ENCODE peak calls at places on chromosome 7, in six cellular contexts. One of them, this sample, is unnamed.

GRCh38 chr7:87435546-87435945 is 39.9 kb downstream of the ABCB4 start:
- DNase-seq in H1: no peak
- DNase-seq in HepG2: no peak
- DNase-seq in HCT116: no peak
- DNase-seq in NT2/D1: no peak
- DNase-seq in GM12878: no peak
- DNase-seq in this sample: no peak

GRCh38 chr7:5229451-5230271 is 39.6 kb downstream of the WIPI2 start:
- DNase-seq in H1: no peak
- DNase-seq in HepG2: no peak
- DNase-seq in HCT116: no peak
- DNase-seq in NT2/D1: no peak
- DNase-seq in GM12878: no peak
- DNase-seq in this sample: no peak

GRCh38 chr7:55484241-55484640 is 88.1 kb downstream of the VOPP1 start:
- DNase-seq in H1: no peak
- DNase-seq in HepG2: no peak
- DNase-seq in HCT116: no peak
- DNase-seq in NT2/D1: no peak
- DNase-seq in GM12878: no peak
- DNase-seq in this sample: no peak

GRCh38 chr7:48299580-48300169 is 128.4 kb downstream of the ABCA13 start:
- DNase-seq in H1: peak
- DNase-seq in HepG2: peak
- DNase-seq in HCT116: peak
- DNase-seq in NT2/D1: peak
- DNase-seq in GM12878: peak
- DNase-seq in this sample: peak

GRCh38 chr7:47383064-47383463 is 198.8 kb downstream of the TNS3 start:
- DNase-seq in H1: no peak
- DNase-seq in HepG2: no peak
- DNase-seq in HCT116: no peak
- DNase-seq in NT2/D1: no peak
- DNase-seq in GM12878: no peak
- DNase-seq in this sample: no peak

GRCh38 chr7:90188281-90188680 is 23.3 kb upstream of the STEAP2 start:
- DNase-seq in H1: no peak
- DNase-seq in HepG2: no peak
- DNase-seq in HCT116: no peak
- DNase-seq in NT2/D1: no peak
- DNase-seq in GM12878: no peak
- DNase-seq in this sample: no peak

GRCh38 chr7:148584154-148584827 is 6.3 kb upstream of the C7orf33 start:
- DNase-seq in H1: no peak
- DNase-seq in HepG2: no peak
- DNase-seq in HCT116: no peak
- DNase-seq in NT2/D1: no peak
- DNase-seq in GM12878: no peak
- DNase-seq in this sample: no peak

GRCh38 chr7:9796241-9796640 is 1177.4 kb upstream of the PHF14 start:
- DNase-seq in H1: no peak
- DNase-seq in HepG2: no peak
- DNase-seq in HCT116: no peak
- DNase-seq in NT2/D1: no peak
- DNase-seq in GM12878: no peak
- DNase-seq in this sample: no peak

GRCh38 chr7:47587976-47588375 is 6.1 kb upstream of the TNS3 start:
- DNase-seq in H1: no peak
- DNase-seq in HepG2: no peak
- DNase-seq in HCT116: no peak
- DNase-seq in NT2/D1: no peak
- DNase-seq in GM12878: no peak
- DNase-seq in this sample: no peak

GRCh38 chr7:140475747-140476333 is 3.5 kb downstream of the MKRN1 start:
- DNase-seq in H1: no peak
- DNase-seq in HepG2: peak
- DNase-seq in HCT116: peak
- DNase-seq in NT2/D1: no peak
- DNase-seq in GM12878: no peak
- DNase-seq in this sample: peak

GRCh38 chr7:34322841-34323240 is 335.2 kb upstream of the NPSR1 start:
- DNase-seq in H1: no peak
- DNase-seq in HepG2: no peak
- DNase-seq in HCT116: no peak
- DNase-seq in NT2/D1: no peak
- DNase-seq in GM12878: no peak
- DNase-seq in this sample: no peak

GRCh38 chr7:66276363-66276762 is 71.2 kb downstream of the TPST1 start:
- DNase-seq in H1: no peak
- DNase-seq in HepG2: no peak
- DNase-seq in HCT116: no peak
- DNase-seq in NT2/D1: no peak
- DNase-seq in GM12878: no peak
- DNase-seq in this sample: no peak

GRCh38 chr7:38561166-38561565 is 70.0 kb downstream of the AMPH start:
- DNase-seq in H1: no peak
- DNase-seq in HepG2: no peak
- DNase-seq in HCT116: no peak
- DNase-seq in NT2/D1: no peak
- DNase-seq in GM12878: no peak
- DNase-seq in this sample: no peak

GRCh38 chr7:30612658-30613265 is 18.1 kb downstream of the GARS1 start:
- DNase-seq in H1: no peak
- DNase-seq in HepG2: no peak
- DNase-seq in HCT116: no peak
- DNase-seq in NT2/D1: no peak
- DNase-seq in GM12878: no peak
- DNase-seq in this sample: no peak

GRCh38 chr7:128392446-128393327 is 17.1 kb downstream of the IMPDH1 start:
- DNase-seq in H1: no peak
- DNase-seq in HepG2: no peak
- DNase-seq in HCT116: no peak
- DNase-seq in NT2/D1: no peak
- DNase-seq in GM12878: no peak
- DNase-seq in this sample: no peak

GRCh38 chr7:55172161-55172560 is 153.3 kb downstream of the EGFR start:
- DNase-seq in H1: no peak
- DNase-seq in HepG2: no peak
- DNase-seq in HCT116: no peak
- DNase-seq in NT2/D1: no peak
- DNase-seq in GM12878: no peak
- DNase-seq in this sample: no peak

GRCh38 chr7:5248201-5248885 is 34.4 kb upstream of the SLC29A4 start:
- DNase-seq in H1: no peak
- DNase-seq in HepG2: no peak
- DNase-seq in HCT116: no peak
- DNase-seq in NT2/D1: no peak
- DNase-seq in GM12878: no peak
- DNase-seq in this sample: peak

GRCh38 chr7:144869072-144869471 is 33.2 kb upstream of the TPK1 start:
- DNase-seq in H1: no peak
- DNase-seq in HepG2: no peak
- DNase-seq in HCT116: no peak
- DNase-seq in NT2/D1: no peak
- DNase-seq in GM12878: no peak
- DNase-seq in this sample: no peak

GRCh38 chr7:135320277-135320676 is 86.6 kb downstream of the STRA8 start:
- DNase-seq in H1: no peak
- DNase-seq in HepG2: no peak
- DNase-seq in HCT116: no peak
- DNase-seq in NT2/D1: no peak
- DNase-seq in GM12878: no peak
- DNase-seq in this sample: no peak

GRCh38 chr7:44530990-44531389 is 10.1 kb downstream of the NPC1L1 start:
- DNase-seq in H1: no peak
- DNase-seq in HepG2: no peak
- DNase-seq in HCT116: no peak
- DNase-seq in NT2/D1: no peak
- DNase-seq in GM12878: no peak
- DNase-seq in this sample: peak

GRCh38 chr7:111931016-111931517 is 275.1 kb downstream of the DOCK4 start:
- DNase-seq in H1: no peak
- DNase-seq in HepG2: peak
- DNase-seq in HCT116: peak
- DNase-seq in NT2/D1: peak
- DNase-seq in GM12878: no peak
- DNase-seq in this sample: no peak

GRCh38 chr7:108347616-108348015 is 108.6 kb downstream of the NRCAM start:
- DNase-seq in H1: peak
- DNase-seq in HepG2: peak
- DNase-seq in HCT116: no peak
- DNase-seq in NT2/D1: peak
- DNase-seq in GM12878: no peak
- DNase-seq in this sample: no peak

GRCh38 chr7:47722126-47722525 is 140.2 kb upstream of the TNS3 start:
- DNase-seq in H1: no peak
- DNase-seq in HepG2: no peak
- DNase-seq in HCT116: no peak
- DNase-seq in NT2/D1: no peak
- DNase-seq in GM12878: no peak
- DNase-seq in this sample: no peak

GRCh38 chr7:106982415-106982814 is 62.1 kb upstream of the PRKAR2B start:
- DNase-seq in H1: no peak
- DNase-seq in HepG2: no peak
- DNase-seq in HCT116: no peak
- DNase-seq in NT2/D1: no peak
- DNase-seq in GM12878: no peak
- DNase-seq in this sample: no peak

GRCh38 chr7:138979226-138979979 is 1.8 kb downstream of the KIAA1549 start:
- DNase-seq in H1: no peak
- DNase-seq in HepG2: peak
- DNase-seq in HCT116: peak
- DNase-seq in NT2/D1: no peak
- DNase-seq in GM12878: no peak
- DNase-seq in this sample: no peak

GRCh38 chr7:137772748-137773147 is 74.0 kb downstream of the DGKI start:
- DNase-seq in H1: no peak
- DNase-seq in HepG2: no peak
- DNase-seq in HCT116: no peak
- DNase-seq in NT2/D1: no peak
- DNase-seq in GM12878: no peak
- DNase-seq in this sample: no peak

GRCh38 chr7:105011771-105012502 is 2.1 kb upstream of the KMT2E start:
- DNase-seq in H1: no peak
- DNase-seq in HepG2: no peak
- DNase-seq in HCT116: no peak
- DNase-seq in NT2/D1: no peak
- DNase-seq in GM12878: no peak
- DNase-seq in this sample: no peak

GRCh38 chr7:86469680-86470295 is 173.9 kb upstream of the GRM3 start:
- DNase-seq in H1: peak
- DNase-seq in HepG2: peak
- DNase-seq in HCT116: peak
- DNase-seq in NT2/D1: peak
- DNase-seq in GM12878: peak
- DNase-seq in this sample: peak

GRCh38 chr7:36141351-36141750 is 11.7 kb upstream of the EEPD1 start:
- DNase-seq in H1: no peak
- DNase-seq in HepG2: no peak
- DNase-seq in HCT116: no peak
- DNase-seq in NT2/D1: no peak
- DNase-seq in GM12878: no peak
- DNase-seq in this sample: no peak
- TF ChIP-seq ZNF274 in H1: no peak
- TF ChIP-seq ZNF274 in HepG2: no peak
- TF ChIP-seq ZNF274 in HCT116: no peak
- TF ChIP-seq ZNF274 in NT2/D1: no peak
- TF ChIP-seq ZNF274 in GM12878: no peak
- TF ChIP-seq ZNF274 in this sample: no peak

GRCh38 chr7:151631968-151632749 is 112.5 kb upstream of the RHEB start:
- DNase-seq in H1: peak
- DNase-seq in HepG2: peak
- DNase-seq in HCT116: no peak
- DNase-seq in NT2/D1: peak
- DNase-seq in GM12878: peak
- DNase-seq in this sample: peak
- TF ChIP-seq ZNF274 in H1: no peak
- TF ChIP-seq ZNF274 in HepG2: no peak
- TF ChIP-seq ZNF274 in HCT116: no peak
- TF ChIP-seq ZNF274 in NT2/D1: no peak
- TF ChIP-seq ZNF274 in GM12878: no peak
- TF ChIP-seq ZNF274 in this sample: no peak

DNA sequence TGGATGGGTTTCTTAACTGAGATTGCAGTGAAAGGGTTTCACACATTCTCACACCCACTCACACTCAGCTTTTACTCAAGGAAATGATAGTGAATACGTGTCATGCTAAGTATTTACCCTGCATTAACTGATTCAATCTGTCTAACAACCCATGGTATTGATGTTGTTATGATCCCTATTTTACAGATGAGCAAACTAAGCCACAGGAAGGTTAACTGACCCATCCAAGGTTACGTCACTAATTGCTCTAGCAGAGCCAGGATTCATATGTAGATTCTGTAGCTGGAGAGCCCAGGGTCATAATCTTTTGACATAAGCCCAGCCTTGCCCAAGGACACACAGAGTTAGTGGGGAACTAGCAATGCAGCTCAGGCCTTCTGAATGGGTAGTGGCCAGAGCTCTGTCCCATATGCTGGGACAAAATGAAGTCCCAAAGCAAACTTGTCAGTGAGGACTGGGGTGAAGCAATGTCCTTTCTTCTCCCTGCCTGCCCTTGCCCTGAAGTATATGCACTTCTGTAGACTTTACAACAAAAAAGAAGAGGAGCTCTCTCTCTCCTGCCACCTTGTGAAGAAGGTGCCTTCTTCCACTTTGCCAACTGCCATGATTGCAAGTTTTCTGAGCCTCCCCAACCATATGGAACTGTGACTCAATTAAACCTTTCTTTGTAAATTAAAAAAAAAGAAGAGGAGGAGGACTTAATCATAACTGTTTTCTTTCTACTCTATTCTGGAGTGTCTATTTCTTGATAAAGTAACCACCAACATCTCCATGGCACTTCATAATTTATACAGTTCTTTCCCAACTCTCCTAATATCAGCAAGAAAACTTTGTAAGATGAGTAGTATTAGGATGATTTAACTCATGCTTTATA is 4.9 kb upstream of the CYP3A7 start:
- DNase-seq in H1: no peak
- DNase-seq in HepG2: peak
- DNase-seq in HCT116: no peak
- DNase-seq in NT2/D1: peak
- DNase-seq in GM12878: no peak
- DNase-seq in this sample: no peak
- TF ChIP-seq ZNF274 in H1: no peak
- TF ChIP-seq ZNF274 in HepG2: no peak
- TF ChIP-seq ZNF274 in HCT116: no peak
- TF ChIP-seq ZNF274 in NT2/D1: no peak
- TF ChIP-seq ZNF274 in GM12878: no peak
- TF ChIP-seq ZNF274 in this sample: no peak

DNA sequence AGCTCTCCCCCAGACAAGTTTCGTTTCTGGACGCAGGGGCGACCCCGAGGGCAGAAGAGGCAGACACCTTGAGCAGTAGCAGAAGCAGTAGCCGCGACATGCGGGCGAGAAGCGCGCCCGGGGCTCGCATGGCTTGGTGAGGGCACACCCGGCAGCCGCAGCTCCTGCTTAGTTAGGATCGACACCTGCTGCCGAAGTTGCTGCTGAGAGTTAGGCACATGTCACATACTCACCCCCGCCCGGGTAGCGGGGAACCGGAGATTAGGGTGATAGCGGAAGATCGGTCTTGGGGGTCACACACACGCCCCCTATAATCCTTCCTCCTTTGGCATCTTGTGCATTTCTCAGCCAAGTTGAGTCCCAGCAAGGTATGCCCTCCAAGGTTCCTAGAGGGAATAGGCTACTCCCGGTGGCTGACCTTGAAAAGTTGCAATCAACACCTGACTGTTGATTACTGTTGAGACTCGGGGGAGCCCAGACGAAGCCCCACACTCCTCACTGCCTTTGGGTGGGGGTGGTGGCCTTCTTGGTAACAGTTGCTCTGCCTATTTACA is 668 bp downstream of the GPR37 start:
- DNase-seq in H1: peak
- DNase-seq in HepG2: no peak
- DNase-seq in HCT116: no peak
- DNase-seq in NT2/D1: no peak
- DNase-seq in GM12878: no peak
- DNase-seq in this sample: no peak
- TF ChIP-seq ZNF274 in H1: no peak
- TF ChIP-seq ZNF274 in HepG2: no peak
- TF ChIP-seq ZNF274 in HCT116: no peak
- TF ChIP-seq ZNF274 in NT2/D1: no peak
- TF ChIP-seq ZNF274 in GM12878: no peak
- TF ChIP-seq ZNF274 in this sample: no peak